ENCODE peak calls at places on chromosomes 4 and X, in ten cellular contexts. B, U, W, X, E, H, Q, Y, S and M are unnamed samples.
A peak's percentile ranks its signal among the peaks of the same experiment; 100 is the strongest.

GRCh38 chrX:1592128-1592862 is 891 bp downstream of the AKAP17A start:
- DNase-seq in W (no peak), Y (peak; percentile 58), E (peak; percentile 38), Q (no peak), B (peak; percentile 90), H (no peak), X (peak; percentile 77), U (no peak), S (no peak), M (no peak)

GRCh38 chr4:112296949-112297483 is at the start of gene ALPK1:
- DNase-seq in B (no peak), Y (peak; percentile 90), Q (peak; percentile 35), X (no peak), E (no peak), S (no peak), W (no peak), H (peak; percentile 71), U (peak; percentile 48), M (no peak)

GRCh38 chr4:142549726-142550463 is 296.2 kb downstream of the INPP4B start:
- DNase-seq in H (peak; percentile 13), W (no peak), Y (no peak), U (no peak), S (no peak), E (no peak), X (no peak), B (no peak), Q (no peak), M (no peak)

GRCh38 chr4:16693040-16693506 is 205.4 kb downstream of the LDB2 start:
- DNase-seq in S (no peak), H (no peak), X (no peak), W (no peak), E (peak; percentile 8), Q (peak; percentile 84), B (no peak), Y (no peak), U (peak; percentile 61), M (peak; percentile 85)

GRCh38 chrX:47515941-47516649 is 33.1 kb upstream of the ZNF41 start:
- DNase-seq in Q (no peak), E (no peak), U (no peak), S (peak; percentile 28), H (no peak), Y (peak; percentile 54), W (no peak), B (no peak), X (no peak), M (no peak)

GRCh38 chr4:69639542-69639941 is at the start of gene UGT2A2:
- DNase-seq in W (no peak), X (no peak), Q (no peak), Y (no peak), U (no peak), E (no peak), H (no peak), S (no peak), B (no peak), M (no peak)

GRCh38 chrX:81377329-81377728 is 175.4 kb downstream of the SH3BGRL start:
- DNase-seq in H (peak; percentile 1), U (peak; percentile 5), B (no peak), Y (peak; percentile 22), Q (no peak), S (no peak), X (no peak), E (no peak), W (no peak), M (no peak)

GRCh38 chr4:1501754-1502500 is 95.7 kb upstream of the NKX1-1 start:
- DNase-seq in W (peak; percentile 52), Q (peak; percentile 7), B (peak; percentile 64), Y (no peak), X (peak; percentile 39), S (peak; percentile 6), U (no peak), H (no peak), E (no peak), M (peak; percentile 62)

GRCh38 chr4:25076625-25077413 is 46.1 kb upstream of the LGI2 start:
- DNase-seq in X (no peak), U (no peak), Q (no peak), W (no peak), Y (no peak), H (no peak), S (no peak), B (peak; percentile 13), E (no peak), M (no peak)

GRCh38 chr4:110510955-110511544 is 35.1 kb downstream of the ENPEP start:
- DNase-seq in S (no peak), W (no peak), Q (no peak), B (no peak), E (no peak), X (no peak), U (no peak), Y (peak; percentile 62), H (peak; percentile 11), M (no peak)

GRCh38 chrX:97252111-97252510 is 368.4 kb downstream of the RPA4 start:
- DNase-seq in S (no peak), B (no peak), U (no peak), Y (no peak), H (no peak), X (no peak), E (no peak), Q (no peak), W (no peak), M (no peak)

GRCh38 chr4:5399790-5400421 is 308.5 kb downstream of the EVC2 start:
- DNase-seq in U (no peak), X (no peak), H (peak; percentile 36), B (no peak), E (no peak), Y (peak; percentile 52), W (no peak), S (no peak), Q (no peak), M (no peak)

GRCh38 chr4:124640037-124640730 is 72.3 kb downstream of the ANKRD50 start:
- DNase-seq in W (no peak), H (peak; percentile 1), Y (no peak), U (no peak), X (no peak), E (no peak), S (no peak), B (no peak), Q (no peak), M (no peak)

GRCh38 chr4:107247738-107248137 is 211.6 kb upstream of the DKK2 start:
- DNase-seq in Q (peak; percentile 62), E (no peak), B (no peak), S (peak; percentile 19), H (no peak), U (no peak), W (no peak), X (peak; percentile 60), Y (no peak), M (no peak)

DNA sequence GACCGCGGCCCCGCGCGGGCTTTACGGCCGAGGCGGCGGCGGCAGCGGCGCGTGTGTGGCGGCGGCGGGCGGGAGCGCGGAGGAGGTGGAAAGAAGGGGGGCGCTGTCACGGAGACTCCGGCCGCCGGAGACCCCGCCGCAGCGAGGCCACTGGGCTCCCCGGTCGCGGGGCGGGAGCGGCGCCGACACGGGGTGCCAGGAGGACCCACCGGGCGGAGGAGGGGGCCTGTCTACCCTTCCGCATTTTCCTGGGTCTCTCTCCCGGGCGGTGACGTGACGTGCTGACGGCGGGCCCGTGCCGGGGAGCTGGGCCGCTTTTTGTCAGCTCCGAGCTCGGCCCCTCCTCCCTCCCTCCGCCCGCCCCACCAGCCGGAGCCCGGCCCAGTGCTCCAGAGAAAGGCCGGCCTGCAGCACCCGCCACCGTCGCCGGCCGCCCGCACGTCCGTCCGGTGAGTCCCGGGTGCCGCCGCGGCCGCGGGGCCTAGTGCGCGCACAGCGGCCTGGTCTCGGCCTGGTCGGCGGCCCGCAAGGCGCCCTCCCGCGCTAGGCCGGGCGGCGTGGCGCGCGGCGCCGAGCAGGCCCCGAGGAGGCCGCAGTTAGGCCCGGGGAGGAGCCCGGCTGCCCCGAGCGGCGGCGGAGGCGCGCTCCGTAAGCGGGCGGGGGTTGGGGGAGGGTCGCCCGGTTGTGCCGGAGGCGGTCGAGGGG is at the start of gene ZFX:
- DNase-seq in E (peak; percentile 82), H (no peak), X (peak; percentile 85), W (peak; percentile 87), Q (peak; percentile 65), B (peak; percentile 96), Y (peak; percentile 78), U (no peak), S (peak; percentile 52), M (peak; percentile 95)
- TF ChIP-seq POLR2A in E (peak; percentile 53), H (peak; percentile 17), X (peak; percentile 57), W (peak; percentile 24), Q (peak; percentile 38), B (no peak), Y (peak; percentile 29), U (no peak), S (peak; percentile 80), M (no peak)

GRCh38 chr4:47482326-47482725 is 2.7 kb upstream of the ATP10D start:
- DNase-seq in E (no peak), S (no peak), B (no peak), H (no peak), Y (no peak), U (no peak), Q (no peak), W (no peak), X (no peak), M (no peak)
- H3K4me3 ChIP-seq in E (no peak overlapping the region), S (no peak overlapping the region), B (no peak overlapping the region), H (no peak overlapping the region), Y (no peak overlapping the region), U (no peak overlapping the region), Q (no peak overlapping the region), W (no peak overlapping the region), X (no peak overlapping the region), M (no peak overlapping the region)

GRCh38 chrX:31213941-31214340 is 142.1 kb upstream of the FTHL17 start:
- DNase-seq in X (no peak), E (no peak), S (no peak), U (no peak), B (no peak), Y (peak; percentile 3), Q (no peak), H (no peak), W (no peak), M (no peak)
- TF ChIP-seq CTCF in X (no peak), E (peak; percentile 26), S (peak; percentile 44), U (peak; percentile 12), B (no peak), Y (peak; percentile 47), Q (peak; percentile 20), H (no peak), W (peak; percentile 27), M (no peak)

GRCh38 chr4:183738961-183739360 is 79.9 kb downstream of the TRAPPC11 start:
- DNase-seq in S (no peak), H (no peak), Y (no peak), X (no peak), B (no peak), Q (no peak), E (no peak), W (no peak), U (no peak), M (no peak)

GRCh38 chr4:183733181-183733580 is 74.1 kb downstream of the TRAPPC11 start:
- DNase-seq in B (no peak), X (no peak), Q (no peak), U (no peak), S (no peak), W (no peak), H (no peak), Y (no peak), E (no peak), M (no peak)

DNA sequence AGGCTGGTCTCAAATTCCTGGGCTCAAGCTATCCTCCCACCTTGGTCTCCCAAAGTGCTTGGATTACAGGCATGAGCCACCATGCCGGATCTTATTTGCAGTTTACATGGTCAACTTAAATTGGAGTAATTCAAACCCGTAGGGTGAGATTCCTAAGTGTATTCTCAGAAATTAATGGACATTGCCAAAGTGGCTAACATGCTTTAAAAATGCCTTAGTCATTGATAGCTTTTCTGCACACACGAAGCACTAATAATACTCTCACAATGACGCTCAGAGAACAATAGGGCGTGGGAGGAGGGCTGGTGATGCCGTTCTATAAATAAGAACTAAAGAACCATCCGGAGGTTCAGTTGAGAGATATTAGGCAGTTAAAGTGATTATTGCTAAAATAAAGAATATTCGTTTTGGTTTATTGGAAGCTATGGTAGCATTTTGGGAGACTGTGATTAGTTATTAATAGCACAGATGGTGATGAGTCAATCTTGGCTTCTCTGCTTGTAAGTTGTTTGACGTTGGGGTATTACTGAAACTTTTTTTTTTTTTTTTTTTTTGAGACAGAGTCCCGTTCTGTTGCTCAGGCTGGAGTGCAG is 79.1 kb downstream of the TRAPPC11 start:
- DNase-seq in Y (no peak), S (no peak), Q (no peak), H (no peak), U (no peak), W (no peak), B (no peak), X (no peak), E (no peak), M (no peak)
- TF ChIP-seq POLR2A in Y (no peak), S (no peak), Q (no peak), H (no peak), U (no peak), W (no peak), B (no peak), X (no peak), E (no peak), M (no peak)